ENCODE peak calls at places on chromosomes 12 and 14, in four cellular contexts. One of them, this sample, is unnamed. For H3K4me1, the result is how much of the 10 kb centered on the place peaks cover.

GRCh38 chr14:68230941-68231717 is 411.6 kb downstream of the RAD51B start:
- DNase-seq in HCT116: no peak
- DNase-seq in aorta: no peak
- DNase-seq in lower lobe of right lung: no peak
- DNase-seq in this sample: no peak

GRCh38 chr12:66156654-66157053 is 13.1 kb downstream of the TMBIM4 start:
- DNase-seq in HCT116: no peak
- DNase-seq in aorta: no peak
- DNase-seq in lower lobe of right lung: no peak
- DNase-seq in this sample: no peak

GRCh38 chr12:127562781-127563180 is 704.2 kb upstream of the TMEM132C start:
- DNase-seq in HCT116: no peak
- DNase-seq in aorta: no peak
- DNase-seq in lower lobe of right lung: no peak
- DNase-seq in this sample: no peak

GRCh38 chr12:27260746-27261145 is 16.7 kb downstream of the STK38L start:
- DNase-seq in HCT116: no peak
- DNase-seq in aorta: no peak
- DNase-seq in lower lobe of right lung: no peak
- DNase-seq in this sample: no peak

GRCh38 chr14:88934231-88934898 is 109.9 kb downstream of the TTC8 start:
- DNase-seq in HCT116: no peak
- DNase-seq in aorta: no peak
- DNase-seq in lower lobe of right lung: no peak
- DNase-seq in this sample: no peak

GRCh38 chr14:99190696-99191662 is 81.0 kb downstream of the BCL11B start:
- DNase-seq in HCT116: no peak
- DNase-seq in aorta: no peak
- DNase-seq in lower lobe of right lung: no peak
- DNase-seq in this sample: no peak

GRCh38 chr14:34018564-34019244 is 67.8 kb upstream of the EGLN3 start:
- DNase-seq in HCT116: no peak
- DNase-seq in aorta: no peak
- DNase-seq in lower lobe of right lung: no peak
- DNase-seq in this sample: no peak

GRCh38 chr14:22107734-22108133 is 434.1 kb upstream of the OR4E1 start:
- DNase-seq in HCT116: no peak
- DNase-seq in aorta: no peak
- DNase-seq in lower lobe of right lung: no peak
- DNase-seq in this sample: no peak

GRCh38 chr12:47902131-47902639 is 2.6 kb downstream of the VDR start:
- DNase-seq in HCT116: no peak
- DNase-seq in aorta: no peak
- DNase-seq in lower lobe of right lung: no peak
- DNase-seq in this sample: no peak

GRCh38 chr12:53925006-53925405 is 13.6 kb upstream of the HOXC13 start:
- DNase-seq in HCT116: no peak
- DNase-seq in aorta: no peak
- DNase-seq in lower lobe of right lung: no peak
- DNase-seq in this sample: no peak

GRCh38 chr12:39505025-39505424 is 62.1 kb upstream of the KIF21A start:
- DNase-seq in HCT116: no peak
- DNase-seq in aorta: no peak
- DNase-seq in lower lobe of right lung: no peak
- DNase-seq in this sample: no peak

GRCh38 chr12:58774731-58775130 is 145.6 kb downstream of the LRIG3 start:
- DNase-seq in HCT116: no peak
- DNase-seq in aorta: no peak
- DNase-seq in lower lobe of right lung: no peak
- DNase-seq in this sample: no peak

GRCh38 chr12:113236539-113237354 is 15.5 kb downstream of the TPCN1 start:
- DNase-seq in HCT116: no peak
- DNase-seq in aorta: peak
- DNase-seq in lower lobe of right lung: no peak
- DNase-seq in this sample: no peak

GRCh38 chr12:33763331-33763730 is 259.0 kb upstream of the ALG10 start:
- DNase-seq in HCT116: no peak
- DNase-seq in aorta: no peak
- DNase-seq in lower lobe of right lung: no peak
- DNase-seq in this sample: no peak

GRCh38 chr12:121455766-121456420 is 56.0 kb downstream of the RNF34 start:
- DNase-seq in HCT116: no peak
- DNase-seq in aorta: no peak
- DNase-seq in lower lobe of right lung: no peak
- DNase-seq in this sample: no peak

GRCh38 chr14:94559638-94560290 is 1.5 kb upstream of the SERPINA4 start:
- DNase-seq in HCT116: no peak
- DNase-seq in aorta: no peak
- DNase-seq in lower lobe of right lung: no peak
- DNase-seq in this sample: no peak
- H3K4me1 ChIP-seq in HCT116: under half
- H3K4me1 ChIP-seq in aorta: under half
- H3K4me1 ChIP-seq in lower lobe of right lung: under half
- H3K4me1 ChIP-seq in this sample: under half

DNA sequence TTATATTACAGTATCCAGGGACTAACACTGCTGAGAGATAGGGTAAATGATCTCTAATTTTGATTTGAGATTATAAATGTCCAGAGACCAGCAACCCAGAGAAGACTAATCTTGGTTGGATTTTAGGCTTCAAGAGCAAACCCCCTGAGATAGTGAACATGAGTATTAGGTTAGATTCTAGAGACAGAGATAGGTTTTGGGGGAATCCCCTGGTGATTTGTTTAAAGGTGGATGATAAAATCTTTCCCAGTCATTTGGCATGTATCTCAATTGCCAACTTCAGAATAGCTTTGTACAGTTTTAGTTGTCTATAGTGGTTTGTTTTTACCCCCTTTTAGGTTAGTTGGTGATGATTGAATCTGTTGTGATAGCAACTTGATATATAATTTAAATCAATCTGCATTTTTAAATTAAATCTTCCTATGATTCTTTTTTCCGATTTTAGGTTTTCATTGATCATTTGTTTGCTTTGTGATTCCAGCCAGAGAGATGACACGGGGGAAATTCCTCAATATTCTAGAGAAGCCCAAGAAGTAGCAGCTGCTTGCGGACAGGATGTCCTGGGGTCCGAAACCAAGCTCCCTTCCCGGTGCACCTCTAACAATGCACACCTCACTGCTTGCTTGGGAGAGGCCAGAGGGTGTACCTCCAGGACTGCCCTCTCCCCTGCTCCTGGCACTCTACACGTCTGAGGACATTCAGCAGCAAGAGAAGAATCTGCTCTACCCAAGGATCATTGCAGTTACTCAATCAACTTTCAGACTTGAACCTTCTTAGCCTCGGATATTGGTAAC is 40.6 kb upstream of the VSX2 start:
- DNase-seq in HCT116: no peak
- DNase-seq in aorta: no peak
- DNase-seq in lower lobe of right lung: no peak
- DNase-seq in this sample: no peak
- H3K4me3 ChIP-seq in HCT116: no peak
- H3K4me3 ChIP-seq in aorta: no peak
- H3K4me3 ChIP-seq in lower lobe of right lung: no peak
- H3K4me3 ChIP-seq in this sample: no peak

GRCh38 chr14:31926652-31927347 is 150.3 kb upstream of the ARHGAP5 start:
- DNase-seq in HCT116: no peak
- DNase-seq in aorta: no peak
- DNase-seq in lower lobe of right lung: no peak
- DNase-seq in this sample: no peak

GRCh38 chr14:31921741-31922140 is 155.4 kb upstream of the ARHGAP5 start:
- DNase-seq in HCT116: no peak
- DNase-seq in aorta: no peak
- DNase-seq in lower lobe of right lung: no peak
- DNase-seq in this sample: no peak

GRCh38 chr14:31927348-31927826 is 149.7 kb upstream of the ARHGAP5 start:
- DNase-seq in HCT116: no peak
- DNase-seq in aorta: no peak
- DNase-seq in lower lobe of right lung: no peak
- DNase-seq in this sample: no peak

GRCh38 chr14:31930070-31930469 is 147.0 kb upstream of the ARHGAP5 start:
- DNase-seq in HCT116: no peak
- DNase-seq in aorta: no peak
- DNase-seq in lower lobe of right lung: no peak
- DNase-seq in this sample: no peak

GRCh38 chr14:31926123-31926522 is 151.0 kb upstream of the ARHGAP5 start:
- DNase-seq in HCT116: peak
- DNase-seq in aorta: no peak
- DNase-seq in lower lobe of right lung: no peak
- DNase-seq in this sample: no peak
- H3K27ac ChIP-seq in HCT116: no peak
- H3K27ac ChIP-seq in aorta: no peak
- H3K27ac ChIP-seq in lower lobe of right lung: peak
- H3K27ac ChIP-seq in this sample: no peak

GRCh38 chr14:102964152-102964730 is 41.8 kb downstream of the AMN start:
- DNase-seq in HCT116: no peak
- DNase-seq in aorta: peak
- DNase-seq in lower lobe of right lung: no peak
- DNase-seq in this sample: no peak
- H3K4me1 ChIP-seq in HCT116: under half
- H3K4me1 ChIP-seq in aorta: under half
- H3K4me1 ChIP-seq in lower lobe of right lung: under half
- H3K4me1 ChIP-seq in this sample: under half

GRCh38 chr12:130164216-130164542 is 1.9 kb downstream of the FZD10 start:
- DNase-seq in HCT116: no peak
- DNase-seq in aorta: no peak
- DNase-seq in lower lobe of right lung: no peak
- DNase-seq in this sample: no peak
- H3K4me3 ChIP-seq in HCT116: no peak
- H3K4me3 ChIP-seq in aorta: no peak
- H3K4me3 ChIP-seq in lower lobe of right lung: no peak
- H3K4me3 ChIP-seq in this sample: no peak

DNA sequence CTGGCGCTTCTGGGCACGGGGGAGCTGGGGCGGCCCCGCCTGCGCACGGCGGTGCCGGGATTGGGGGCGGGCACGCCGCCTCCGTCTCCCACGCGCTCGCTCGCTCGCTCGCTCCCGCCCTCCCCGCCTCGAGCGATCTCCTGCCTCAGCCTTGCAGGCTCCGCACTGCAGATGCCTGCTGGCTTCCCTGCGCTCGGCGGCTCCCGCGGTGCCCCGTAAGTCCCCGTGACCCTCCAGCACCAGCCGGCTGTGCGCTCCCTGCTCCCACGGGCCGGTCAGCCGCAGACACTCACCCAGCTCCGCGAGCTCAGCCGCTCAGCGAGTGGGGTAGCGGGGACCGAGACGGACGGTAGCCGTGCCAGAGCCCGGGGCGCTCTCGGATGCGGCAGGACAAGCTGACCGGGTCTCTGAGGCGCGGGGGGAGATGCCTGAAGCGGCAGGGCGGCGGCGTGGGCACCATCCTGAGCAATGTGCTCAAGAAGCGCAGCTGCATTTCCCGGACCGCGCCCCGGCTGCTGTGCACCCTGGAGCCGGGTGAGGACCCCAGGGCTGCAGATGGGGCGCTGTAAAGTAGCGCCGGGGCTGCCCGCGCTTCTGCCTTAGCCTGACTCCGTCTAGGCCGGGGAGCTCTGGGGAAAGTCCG is at the start of gene TBC1D30:
- DNase-seq in HCT116: no peak
- DNase-seq in aorta: peak
- DNase-seq in lower lobe of right lung: peak
- DNase-seq in this sample: no peak
- H3K27ac ChIP-seq in HCT116: no peak
- H3K27ac ChIP-seq in aorta: no peak
- H3K27ac ChIP-seq in lower lobe of right lung: no peak
- H3K27ac ChIP-seq in this sample: no peak

DNA sequence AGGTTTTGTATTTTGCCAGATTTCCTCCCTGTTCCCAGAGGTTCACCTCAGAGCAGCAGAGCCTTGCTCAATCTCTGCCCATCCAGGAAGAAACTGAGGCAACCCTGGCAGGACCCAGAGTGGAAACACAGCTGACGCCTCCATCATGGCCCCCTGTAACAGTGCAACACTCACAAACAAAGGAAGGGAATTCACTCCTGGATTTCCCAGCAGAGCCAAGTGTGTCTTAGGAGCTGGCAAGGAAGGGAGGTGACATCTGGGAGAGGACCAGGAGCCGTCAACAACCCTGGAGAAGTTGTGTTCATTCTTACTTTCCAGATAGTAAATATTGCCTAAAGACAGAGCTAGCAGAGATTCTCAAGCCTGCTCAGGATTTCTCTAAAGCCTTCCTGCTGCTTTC is 73.7 kb downstream of the IRF2BPL start:
- DNase-seq in HCT116: no peak
- DNase-seq in aorta: no peak
- DNase-seq in lower lobe of right lung: no peak
- DNase-seq in this sample: no peak
- H3K4me1 ChIP-seq in HCT116: half or more
- H3K4me1 ChIP-seq in aorta: under half
- H3K4me1 ChIP-seq in lower lobe of right lung: half or more
- H3K4me1 ChIP-seq in this sample: under half

GRCh38 chr12:42235426-42235825 is 2.6 kb downstream of the YAF2 start:
- DNase-seq in HCT116: no peak
- DNase-seq in aorta: no peak
- DNase-seq in lower lobe of right lung: no peak
- DNase-seq in this sample: no peak
- H3K4me3 ChIP-seq in HCT116: no peak
- H3K4me3 ChIP-seq in aorta: no peak
- H3K4me3 ChIP-seq in lower lobe of right lung: no peak
- H3K4me3 ChIP-seq in this sample: no peak

DNA sequence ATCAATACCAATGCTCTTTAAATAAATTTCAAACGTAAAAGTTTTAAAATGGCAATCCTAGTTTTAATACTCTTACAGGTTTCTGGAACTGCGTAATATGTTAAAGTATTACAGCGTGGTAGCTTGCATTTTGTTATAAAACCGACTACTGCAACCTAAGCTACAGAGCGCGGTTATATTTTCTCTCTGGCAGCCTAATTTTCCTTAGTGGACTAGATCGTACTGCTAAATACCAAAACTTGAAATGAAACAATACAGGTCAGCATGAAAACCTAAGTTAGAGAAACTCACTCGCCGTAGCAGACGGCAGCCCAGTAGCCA is 1.2 kb downstream of the CCDC92 start:
- DNase-seq in HCT116: no peak
- DNase-seq in aorta: no peak
- DNase-seq in lower lobe of right lung: no peak
- DNase-seq in this sample: no peak
- H3K27ac ChIP-seq in HCT116: peak
- H3K27ac ChIP-seq in aorta: no peak
- H3K27ac ChIP-seq in lower lobe of right lung: peak
- H3K27ac ChIP-seq in this sample: no peak